ENCODE peak calls at places on chromosomes 16 and 17, in six cellular contexts. W is endothelial cell of umbilical vein, O is PC-3, H is GM23248, D is K562, T is IMR-90. Q is an unnamed sample. For H3K36me3, the result is how much of the 10 kb centered on the place peaks cover.

GRCh38 chr17:50832267-50833227 is 2.8 kb upstream of the WFIKKN2 start:
- DNase-seq in D (no peak), H (no peak), O (no peak), T (no peak), W (no peak), Q (no peak)

GRCh38 chr16:56193951-56194726 is 2.9 kb downstream of the GNAO1 start:
- DNase-seq in H (peak), D (peak), T (peak), W (peak), O (no peak), Q (no peak)

GRCh38 chr16:88680554-88681083 is 5.7 kb downstream of the SNAI3 start:
- DNase-seq in W (no peak), T (no peak), H (no peak), D (no peak), O (no peak), Q (no peak)

GRCh38 chr17:5078106-5079028 is at the start of gene ZFP3:
- DNase-seq in D (no peak), H (peak), O (peak), W (peak), T (peak), Q (no peak)

GRCh38 chr17:18363021-18363941 is at the start of gene SHMT1:
- DNase-seq in D (peak), H (peak), T (peak), W (peak), O (peak), Q (no peak)

GRCh38 chr17:1029912-1030656 is 33.2 kb downstream of the TIMM22 start:
- DNase-seq in T (no peak), O (no peak), W (no peak), D (no peak), H (no peak), Q (no peak)

GRCh38 chr17:17628388-17629008 is 37.0 kb upstream of the PEMT start:
- DNase-seq in D (no peak), H (peak), O (no peak), W (no peak), T (no peak), Q (no peak)

GRCh38 chr16:31664683-31665482 is 137.2 kb downstream of the AHSP start:
- DNase-seq in H (peak), D (no peak), O (peak), T (peak), W (no peak), Q (no peak)

GRCh38 chr17:56451629-56452028 is 141.9 kb upstream of the NOG start:
- DNase-seq in D (no peak), W (no peak), O (peak), H (peak), T (peak), Q (no peak)

GRCh38 chr16:82630688-82631087 is 3.9 kb downstream of the CDH13 start:
- DNase-seq in D (no peak), O (peak), W (peak), T (peak), H (peak), Q (no peak)

GRCh38 chr16:26442333-26442732 is 624.4 kb upstream of the C16orf82 start:
- DNase-seq in H (no peak), T (no peak), O (no peak), W (no peak), D (no peak), Q (no peak)

GRCh38 chr16:66459878-66460277 is 32.8 kb downstream of the BEAN1 start:
- DNase-seq in O (no peak), T (no peak), H (no peak), D (no peak), W (no peak), Q (no peak)

GRCh38 chr17:40314557-40314953 is 5.6 kb downstream of the RARA start:
- DNase-seq in O (peak), D (no peak), W (peak), T (peak), H (peak), Q (no peak)

GRCh38 chr17:80835816-80836657 is 155.6 kb upstream of the CHMP6 start:
- DNase-seq in D (no peak), W (no peak), H (no peak), T (no peak), O (no peak), Q (no peak)

GRCh38 chr17:76946111-76946771 is 78.0 kb downstream of the MGAT5B start:
- DNase-seq in O (no peak), T (no peak), W (no peak), H (no peak), D (no peak), Q (no peak)

GRCh38 chr17:82862758-82863645 is 23.2 kb upstream of the ZNF750 start:
- DNase-seq in T (no peak), H (no peak), D (peak), W (no peak), O (no peak), Q (no peak)

GRCh38 chr17:72432143-72432604 is 311.4 kb downstream of the SOX9 start:
- DNase-seq in H (peak), O (no peak), T (peak), W (no peak), D (no peak), Q (no peak)

GRCh38 chr16:74865922-74866598 is 91.4 kb upstream of the FA2H start:
- DNase-seq in H (peak), T (no peak), D (no peak), W (no peak), O (no peak), Q (no peak)

GRCh38 chr16:2516391-2517240 is 2.9 kb downstream of the ATP6V0C start:
- DNase-seq in H (peak), W (peak), O (no peak), D (no peak), T (peak), Q (no peak)

GRCh38 chr17:57032343-57032742 is 52.7 kb upstream of the AKAP1 start:
- DNase-seq in T (no peak), W (no peak), O (no peak), H (no peak), D (no peak), Q (no peak)

GRCh38 chr16:50763211-50763610 is 21.3 kb downstream of the CYLD start:
- DNase-seq in T (peak), W (no peak), D (no peak), O (no peak), H (peak), Q (no peak)

DNA sequence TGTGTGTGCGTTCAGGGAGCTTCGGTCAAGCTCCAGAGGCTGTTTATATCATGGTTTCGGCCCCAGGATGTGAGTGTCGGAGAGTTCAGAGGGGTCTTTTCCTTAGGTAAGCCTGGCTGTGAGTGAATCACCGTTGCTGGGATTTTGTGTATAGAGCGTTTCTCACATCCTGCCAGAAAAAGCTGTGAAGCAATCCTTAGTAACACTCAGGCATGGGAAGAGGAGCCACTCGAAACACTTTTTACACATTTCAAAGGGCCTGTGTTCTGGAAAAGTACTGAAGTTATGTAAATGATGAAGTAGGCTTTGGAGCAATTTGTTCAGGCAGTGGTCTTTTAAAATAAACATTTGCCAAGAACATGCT is 667 bp downstream of the PGS1 start:
- DNase-seq in W (peak), O (peak), H (peak), D (no peak), T (peak), Q (no peak)
- H3K27ac ChIP-seq in W (peak), O (peak), H (peak), D (peak), T (peak), Q (no peak)

DNA sequence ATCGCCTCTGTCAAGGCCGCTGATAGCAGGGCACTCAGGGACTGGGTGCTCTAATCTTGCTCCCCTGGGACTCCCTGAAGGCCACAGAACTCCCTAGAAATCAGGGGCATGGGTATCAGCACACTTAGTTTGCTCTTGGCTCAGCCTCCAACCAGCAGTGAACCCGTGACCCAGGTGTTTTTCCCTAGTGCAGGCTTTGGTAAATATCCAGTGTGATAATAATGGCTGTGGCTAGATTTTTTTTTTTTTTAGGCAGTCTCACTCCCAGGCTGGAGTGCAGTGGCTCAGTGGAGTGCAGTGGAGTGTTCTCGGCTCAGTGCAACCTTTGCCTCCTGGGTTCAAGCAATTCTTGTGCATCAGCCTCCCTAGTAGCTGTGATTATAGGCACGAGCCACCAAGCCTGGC is 10.3 kb downstream of the NUPR1 start:
- DNase-seq in W (no peak), H (no peak), T (no peak), D (no peak), O (no peak), Q (no peak)
- H3K9ac ChIP-seq in W (no peak), H (no peak), T (no peak), D (no peak), O (no peak), Q (no peak)

GRCh38 chr17:58487589-58488427 is at the start of gene HSF5:
- DNase-seq in O (no peak), D (no peak), W (peak), H (no peak), T (no peak), Q (no peak)
- H3K36me3 ChIP-seq in O (under half), D (under half), W (under half), H (under half), T (under half), Q (under half)

GRCh38 chr17:75241502-75241901 is 19.9 kb downstream of the GGA3 start:
- DNase-seq in H (peak), T (no peak), W (no peak), O (no peak), D (no peak), Q (no peak)
- H3K27ac ChIP-seq in H (peak), T (no peak), W (no peak), O (no peak), D (no peak), Q (no peak)

GRCh38 chr16:49362230-49362629 is 11.4 kb upstream of the C16orf78 start:
- DNase-seq in T (no peak), D (no peak), O (no peak), W (no peak), H (no peak), Q (no peak)

GRCh38 chr16:49365711-49366509 is 7.7 kb upstream of the C16orf78 start:
- DNase-seq in D (no peak), W (no peak), T (no peak), H (no peak), O (no peak), Q (no peak)

GRCh38 chr16:49369638-49370219 is 3.9 kb upstream of the C16orf78 start:
- DNase-seq in D (no peak), W (no peak), O (no peak), H (no peak), T (no peak), Q (no peak)

DNA sequence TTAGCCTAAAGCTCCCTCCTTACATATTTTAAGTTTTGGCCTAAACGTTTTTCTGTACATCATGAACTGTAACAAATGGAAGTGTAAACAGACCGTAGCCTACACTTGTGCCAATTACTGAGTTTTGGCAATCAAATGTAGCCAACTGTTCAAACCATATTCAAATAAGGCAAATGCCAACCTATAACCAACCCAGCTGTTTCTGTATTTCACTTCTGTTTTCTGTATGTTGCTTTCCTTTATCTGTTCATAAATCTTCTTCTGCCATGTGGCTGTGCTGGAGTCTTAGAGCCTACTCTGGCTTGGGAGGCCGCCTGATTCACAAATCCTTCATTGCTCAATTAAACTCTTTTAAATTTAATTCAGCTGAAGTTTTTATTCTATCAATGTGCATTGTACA is 6.9 kb upstream of the C16orf78 start:
- DNase-seq in O (no peak), W (no peak), T (no peak), H (no peak), D (no peak), Q (no peak)
- H3K9ac ChIP-seq in O (no peak), W (no peak), T (no peak), H (no peak), D (no peak), Q (no peak)

GRCh38 chr16:23482778-23483177 is 27.5 kb downstream of the GGA2 start:
- DNase-seq in D (no peak), O (no peak), H (no peak), T (no peak), W (no peak), Q (no peak)

GRCh38 chr16:23476289-23476688 is 23.3 kb upstream of the COG7 start:
- DNase-seq in D (no peak), W (no peak), H (no peak), T (no peak), O (no peak), Q (no peak)

GRCh38 chr16:23479138-23479537 is 26.1 kb upstream of the COG7 start:
- DNase-seq in O (no peak), T (no peak), H (no peak), W (no peak), D (no peak), Q (no peak)

DNA sequence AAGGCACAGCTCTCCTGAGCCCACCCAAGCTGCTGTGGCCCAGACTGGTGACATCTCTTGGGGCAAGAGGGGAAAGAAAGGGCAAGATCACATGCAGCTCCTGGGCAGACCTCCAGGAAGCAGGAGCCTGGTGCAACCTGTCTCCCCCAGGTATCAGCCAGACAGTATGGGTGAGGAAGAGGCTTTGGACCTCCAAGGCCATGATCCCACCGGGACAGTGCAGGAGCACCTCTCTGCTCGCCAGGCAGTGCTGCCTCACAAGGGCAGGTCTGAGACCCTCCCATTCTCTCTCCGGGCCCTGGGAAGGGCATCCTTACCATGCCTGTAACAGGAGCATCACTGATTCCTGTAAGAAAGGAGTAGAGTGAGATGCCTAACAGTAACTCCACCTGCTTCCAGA is 25.6 kb upstream of the COG7 start:
- DNase-seq in O (no peak), D (no peak), T (no peak), W (no peak), H (no peak), Q (no peak)
- H3K36me3 ChIP-seq in O (under half), D (half or more), T (half or more), W (under half), H (under half), Q (half or more)

GRCh38 chr17:41500131-41500911 is 5.1 kb downstream of the KRT13 start:
- DNase-seq in O (peak), W (peak), T (peak), D (peak), H (peak), Q (no peak)
- H3K27ac ChIP-seq in O (peak), W (no peak), T (no peak), D (peak), H (no peak), Q (no peak)

DNA sequence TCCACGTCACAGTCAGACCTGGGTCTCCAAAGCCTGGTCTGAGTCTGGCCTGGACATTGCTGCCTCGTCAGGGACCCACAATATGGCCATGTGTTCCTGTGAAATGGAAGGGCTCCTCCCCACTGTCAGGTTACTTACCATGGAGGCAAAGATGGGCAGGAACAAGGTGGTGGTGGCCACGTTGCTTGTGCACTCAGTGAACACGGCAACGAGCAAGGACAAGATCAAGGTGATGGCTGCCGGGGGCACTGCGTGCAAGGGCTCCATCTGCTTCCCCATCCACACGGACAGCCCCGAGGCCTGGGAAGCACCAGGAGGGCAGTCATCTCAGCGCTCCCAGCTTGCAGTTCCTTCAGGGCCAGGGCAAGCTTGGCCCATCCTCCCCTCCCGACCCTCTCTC is 22.5 kb downstream of the SLC13A5 start:
- DNase-seq in H (no peak), W (no peak), T (no peak), D (no peak), O (no peak), Q (no peak)
- H3K9ac ChIP-seq in H (no peak), W (no peak), T (no peak), D (no peak), O (no peak), Q (no peak)

DNA sequence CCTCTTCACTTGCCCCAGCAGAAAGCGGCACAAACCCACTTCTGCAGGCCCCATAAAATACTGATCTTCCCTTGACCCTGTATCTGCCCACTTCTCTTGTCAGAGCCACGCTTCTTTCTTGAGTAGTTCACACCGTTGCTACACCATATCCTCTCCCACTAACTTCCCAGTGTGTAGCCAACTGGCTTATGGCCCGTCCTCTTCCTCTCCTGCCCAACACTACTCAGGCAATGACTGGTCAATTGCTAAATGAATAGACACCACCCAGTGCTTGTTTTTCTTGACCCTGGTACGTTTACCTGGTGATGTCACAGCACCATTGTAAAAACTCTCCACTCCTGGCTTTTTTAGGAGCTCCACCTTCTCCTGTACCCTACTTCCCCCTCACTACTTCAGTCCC is 86.9 kb downstream of the NDEL1 start:
- DNase-seq in H (no peak), O (no peak), T (no peak), W (no peak), D (no peak), Q (no peak)
- H3K36me3 ChIP-seq in H (under half), O (under half), T (half or more), W (under half), D (half or more), Q (under half)

DNA sequence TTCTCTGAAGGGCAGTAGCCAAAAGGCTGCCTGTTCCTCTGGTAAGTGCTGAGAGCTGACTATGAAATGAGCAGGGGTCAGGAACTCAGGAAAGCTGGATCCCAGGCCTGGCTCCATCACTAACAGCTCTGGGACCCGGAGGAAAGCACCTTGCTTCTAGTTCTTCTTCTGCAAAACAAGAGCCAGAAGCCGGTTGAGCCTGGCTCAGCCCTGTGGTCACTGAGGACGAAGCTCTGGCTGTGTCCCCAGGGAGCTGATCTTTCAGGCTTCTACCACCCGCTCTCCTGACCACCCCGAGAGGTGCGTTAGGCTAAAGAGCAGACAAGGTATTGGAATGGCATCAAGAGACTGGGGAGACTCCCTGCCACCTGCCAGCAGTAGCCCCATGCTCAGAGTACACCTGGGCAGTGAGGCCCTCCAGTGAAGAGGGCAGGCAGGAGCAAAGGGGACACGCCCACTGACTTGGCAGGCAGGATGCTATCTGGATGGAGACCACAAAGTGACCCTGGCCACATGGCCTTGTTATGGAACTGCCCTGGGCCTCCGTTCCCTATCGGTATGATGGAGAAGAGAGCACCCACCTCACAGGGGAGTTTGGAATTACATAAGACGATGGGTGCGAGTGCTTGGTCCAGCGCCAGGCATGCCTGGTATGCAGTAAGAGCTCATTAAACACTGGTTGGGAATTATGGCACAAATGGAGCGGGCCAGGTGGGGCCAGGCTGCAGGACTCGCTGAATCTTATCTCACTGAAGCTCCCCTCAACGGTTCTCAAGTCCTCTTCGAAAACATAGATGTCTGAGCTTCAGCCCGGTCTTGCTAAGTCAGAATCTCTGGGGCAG is 61.4 kb downstream of the COG7 start:
- DNase-seq in H (no peak), D (no peak), W (no peak), O (no peak), T (no peak), Q (no peak)
- H3K27ac ChIP-seq in H (no peak), D (no peak), W (no peak), O (peak), T (no peak), Q (no peak)